ENCODE peak calls at places on chromosomes 11 and 22, in eight cellular contexts. X, D, Z, G, I, L, P and E are unnamed samples.

GRCh38 chr22:31983911-31984661 is 39.8 kb downstream of the YWHAH start:
- DNase-seq in P (no peak), I (no peak), L (no peak), D (no peak), X (no peak), G (no peak), Z (no peak), E (no peak)

GRCh38 chr11:15800121-15800800 is 556.1 kb downstream of the SOX6 start:
- DNase-seq in Z (peak; percentile 69), P (peak; percentile 64), D (no peak), I (no peak), L (no peak), G (peak; percentile 78), X (no peak), E (no peak)

GRCh38 chr11:106087815-106088435 is 10.5 kb downstream of the AASDHPPT start:
- DNase-seq in P (peak; percentile 70), L (peak; percentile 52), D (peak; percentile 51), G (no peak), Z (peak; percentile 23), I (no peak), X (peak; percentile 62), E (peak; percentile 13)

GRCh38 chr11:75474878-75475766 is 42.1 kb upstream of the KLHL35 start:
- DNase-seq in X (no peak), D (peak; percentile 32), P (no peak), Z (peak; percentile 66), I (peak; percentile 90), L (peak; percentile 78), G (no peak), E (peak; percentile 70)

GRCh38 chr11:85086511-85087284 is 540.4 kb downstream of the DLG2 start:
- DNase-seq in P (no peak), G (no peak), D (no peak), I (no peak), X (no peak), Z (no peak), L (no peak), E (no peak)

GRCh38 chr11:24421766-24422165 is 75.1 kb upstream of the LUZP2 start:
- DNase-seq in X (no peak), P (no peak), I (no peak), Z (no peak), G (no peak), D (no peak), L (no peak), E (no peak)

GRCh38 chr22:37121887-37122591 is 12.5 kb upstream of the TMPRSS6 start:
- DNase-seq in D (peak; percentile 36), Z (no peak), G (no peak), I (no peak), P (no peak), L (no peak), X (peak; percentile 10), E (no peak)

GRCh38 chr22:28108851-28109250 is 189.8 kb upstream of the PITPNB start:
- DNase-seq in D (no peak), X (no peak), P (no peak), Z (no peak), G (no peak), L (no peak), I (no peak), E (no peak)

GRCh38 chr11:74818283-74818946 is 69.8 kb downstream of the RNF169 start:
- DNase-seq in Z (no peak), I (no peak), G (no peak), L (no peak), D (no peak), P (no peak), X (no peak), E (no peak)

GRCh38 chr22:19120829-19121630 is 1.2 kb downstream of the DGCR2 start:
- DNase-seq in Z (peak; percentile 44), G (no peak), D (peak; percentile 47), P (no peak), X (peak; percentile 63), I (no peak), L (no peak), E (no peak)

GRCh38 chr11:48177661-48178060 is 38.9 kb upstream of the OR4B1 start:
- DNase-seq in I (no peak), L (no peak), X (no peak), Z (peak; percentile 46), D (no peak), G (no peak), P (no peak), E (no peak)

GRCh38 chr11:60844045-60844869 is 2.3 kb downstream of the CCDC86 start:
- DNase-seq in G (no peak), D (no peak), X (no peak), L (no peak), I (no peak), P (no peak), Z (no peak), E (no peak)

GRCh38 chr22:48662476-48663150 is 1165.1 kb downstream of the BRD1 start:
- DNase-seq in X (no peak), D (no peak), Z (no peak), G (no peak), I (no peak), L (no peak), P (no peak), E (no peak)

GRCh38 chr11:92211576-92212167 is 12.9 kb upstream of the FAT3 start:
- DNase-seq in Z (peak; percentile 51), I (peak; percentile 57), X (peak; percentile 4), G (no peak), L (no peak), P (no peak), D (peak; percentile 59), E (no peak)

GRCh38 chr11:69007978-69008381 is 5.1 kb downstream of the MRGPRF start:
- DNase-seq in L (peak; percentile 26), D (peak; percentile 24), G (no peak), P (no peak), I (peak; percentile 82), X (peak; percentile 27), Z (no peak), E (peak; percentile 68)

GRCh38 chr11:61104963-61105362 is 2.7 kb downstream of the CD5 start:
- DNase-seq in L (no peak), G (no peak), D (no peak), X (no peak), I (no peak), P (no peak), Z (no peak), E (no peak)

GRCh38 chr11:82843057-82843795 is 57.0 kb downstream of the PRCP start:
- DNase-seq in X (no peak), I (no peak), L (no peak), P (no peak), D (peak; percentile 36), Z (no peak), G (no peak), E (no peak)

GRCh38 chr11:36360833-36361232 is 64.7 kb downstream of the PRR5L start:
- DNase-seq in P (no peak), D (no peak), G (no peak), L (no peak), X (no peak), Z (no peak), I (no peak), E (no peak)

GRCh38 chr11:36361901-36362391 is 65.9 kb downstream of the PRR5L start:
- DNase-seq in P (peak; percentile 63), X (no peak), D (peak; percentile 65), Z (peak; percentile 38), I (peak; percentile 71), G (no peak), L (no peak), E (no peak)

GRCh38 chr11:36361472-36361871 is 65.4 kb downstream of the PRR5L start:
- DNase-seq in D (no peak), L (no peak), X (no peak), I (no peak), P (no peak), G (no peak), Z (no peak), E (no peak)

GRCh38 chr11:36358436-36358835 is 62.3 kb downstream of the PRR5L start:
- DNase-seq in G (no peak), P (no peak), Z (no peak), X (no peak), L (no peak), I (no peak), D (no peak), E (no peak)

DNA sequence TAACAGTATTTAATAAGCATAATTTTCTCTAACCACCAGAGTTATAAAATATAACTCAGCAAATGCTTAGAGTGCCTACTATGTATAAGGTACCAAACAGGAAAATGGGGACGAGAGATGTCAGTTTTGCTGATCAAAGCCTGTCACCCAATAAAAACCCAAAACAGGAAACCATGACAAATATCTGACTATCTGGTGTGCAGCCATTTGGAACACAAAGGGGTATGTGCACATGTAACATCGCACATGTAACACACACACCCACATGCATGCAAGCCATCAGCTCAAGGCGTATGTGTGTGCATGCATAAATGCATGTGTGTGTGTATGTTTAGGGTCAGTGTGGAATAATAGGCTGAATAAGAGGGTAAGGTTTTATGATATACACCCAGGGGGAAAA is 64.2 kb downstream of the PRR5L start:
- DNase-seq in P (no peak), D (no peak), G (no peak), I (no peak), X (no peak), Z (no peak), L (no peak), E (no peak)
- H3K27ac ChIP-seq in P (no peak overlapping the region), D (no peak overlapping the region), G (no peak overlapping the region), I (no peak overlapping the region), X (no peak overlapping the region), Z (no peak overlapping the region), L (no peak overlapping the region), E (no peak overlapping the region)

GRCh38 chr22:39289445-39290247 is 29.8 kb downstream of the RPL3 start:
- DNase-seq in X (no peak), D (no peak), Z (no peak), I (no peak), P (no peak), G (no peak), L (no peak), E (no peak)
- H3K27ac ChIP-seq in X (no peak overlapping the region), D (peak overlapping the region; percentile 93), Z (no peak overlapping the region), I (peak overlapping the region; percentile 74), P (no peak overlapping the region), G (no peak overlapping the region), L (no peak overlapping the region), E (no peak overlapping the region)

GRCh38 chr11:65565624-65566453 is 4.4 kb upstream of the ZNRD2 start:
- DNase-seq in Z (no peak), D (no peak), L (no peak), P (no peak), X (no peak), G (no peak), I (no peak), E (no peak)
- H3K27ac ChIP-seq in Z (no peak overlapping the region), D (no peak overlapping the region), L (no peak overlapping the region), P (no peak overlapping the region), X (no peak overlapping the region), G (peak overlapping the region; percentile 43), I (no peak overlapping the region), E (no peak overlapping the region)

GRCh38 chr11:12182650-12183511 is 72.5 kb downstream of the MICAL2 start:
- DNase-seq in X (peak; percentile 58), G (peak; percentile 74), L (peak; percentile 84), I (peak; percentile 81), P (no peak), D (peak; percentile 89), Z (peak; percentile 71), E (peak; percentile 57)

GRCh38 chr11:12183827-12184620 is 73.6 kb downstream of the MICAL2 start:
- DNase-seq in I (no peak), Z (no peak), L (no peak), D (no peak), G (no peak), X (no peak), P (no peak), E (no peak)

GRCh38 chr11:12185914-12186313 is 75.5 kb downstream of the MICAL2 start:
- DNase-seq in P (no peak), L (no peak), D (no peak), X (no peak), I (no peak), Z (no peak), G (no peak), E (no peak)

GRCh38 chr11:12185106-12185690 is 74.8 kb downstream of the MICAL2 start:
- DNase-seq in L (no peak), P (no peak), D (no peak), I (no peak), Z (no peak), G (no peak), X (no peak), E (no peak)

GRCh38 chr11:12184696-12185095 is 74.3 kb downstream of the MICAL2 start:
- DNase-seq in P (no peak), I (no peak), Z (no peak), G (no peak), D (no peak), L (no peak), X (no peak), E (no peak)
- H3K27ac ChIP-seq in P (peak overlapping the region; percentile 87), I (no peak overlapping the region), Z (no peak overlapping the region), G (peak overlapping the region; percentile 79), D (peak overlapping the region; percentile 42), L (peak overlapping the region; percentile 80), X (no peak overlapping the region), E (no peak overlapping the region)